ENCODE peak calls at places on chromosomes 6 and 20, in four cellular contexts. N is A549, P is astrocyte, M is esophagus muscularis mucosa. E is an unnamed sample. For H3K4me1, the result is how much of the 10 kb centered on the place peaks cover.

GRCh38 chr6:99349620-99350141 is at the start of gene FAXC:
- DNase-seq in P (peak), M (no peak), N (peak), E (peak)

GRCh38 chr6:43703512-43704429 is 16.2 kb upstream of the MRPS18A start:
- DNase-seq in P (no peak), M (no peak), N (no peak), E (no peak)

GRCh38 chr6:106281661-106282060 is 43.9 kb downstream of the ATG5 start:
- DNase-seq in P (no peak), M (no peak), N (no peak), E (no peak)

GRCh38 chr20:1283522-1284210 is 17.6 kb downstream of the SNPH start:
- DNase-seq in P (no peak), M (no peak), N (no peak), E (no peak)

GRCh38 chr20:17622086-17622850 is 52.4 kb downstream of the DSTN start:
- DNase-seq in N (no peak), P (no peak), M (no peak), E (peak)

GRCh38 chr20:50191566-50192363 is 1.1 kb downstream of the CEBPB start:
- DNase-seq in M (no peak), N (no peak), P (peak), E (peak)

GRCh38 chr6:36660771-36661471 is 17.6 kb upstream of the CDKN1A start:
- DNase-seq in P (peak), N (no peak), M (no peak), E (peak)

GRCh38 chr6:47922391-47922790 is 140.6 kb downstream of the OPN5 start:
- DNase-seq in P (peak), N (no peak), M (no peak), E (no peak)

GRCh38 chr20:11585752-11586352 is 331.8 kb upstream of the BTBD3 start:
- DNase-seq in M (no peak), P (peak), N (no peak), E (no peak)

GRCh38 chr20:59577809-59578601 is 26.3 kb upstream of the PHACTR3 start:
- DNase-seq in P (no peak), M (no peak), N (no peak), E (no peak)

GRCh38 chr20:59578602-59579403 is 25.5 kb upstream of the PHACTR3 start:
- DNase-seq in M (no peak), P (no peak), N (no peak), E (no peak)

GRCh38 chr20:59575653-59576052 is 28.7 kb upstream of the PHACTR3 start:
- DNase-seq in N (no peak), P (no peak), M (no peak), E (no peak)

GRCh38 chr20:59576216-59576953 is 28.0 kb upstream of the PHACTR3 start:
- DNase-seq in P (no peak), N (no peak), M (no peak), E (no peak)

GRCh38 chr20:59577037-59577808 is 27.1 kb upstream of the PHACTR3 start:
- DNase-seq in P (no peak), N (no peak), M (no peak), E (no peak)
- H3K4me3 ChIP-seq in P (no peak), N (peak), M (peak), E (no peak)

GRCh38 chr6:138981416-138981815 is 6.6 kb downstream of the REPS1 start:
- DNase-seq in P (peak), N (no peak), M (no peak), E (no peak)
- H3K4me1 ChIP-seq in P (under half), N (under half), M (half or more), E (under half)

DNA sequence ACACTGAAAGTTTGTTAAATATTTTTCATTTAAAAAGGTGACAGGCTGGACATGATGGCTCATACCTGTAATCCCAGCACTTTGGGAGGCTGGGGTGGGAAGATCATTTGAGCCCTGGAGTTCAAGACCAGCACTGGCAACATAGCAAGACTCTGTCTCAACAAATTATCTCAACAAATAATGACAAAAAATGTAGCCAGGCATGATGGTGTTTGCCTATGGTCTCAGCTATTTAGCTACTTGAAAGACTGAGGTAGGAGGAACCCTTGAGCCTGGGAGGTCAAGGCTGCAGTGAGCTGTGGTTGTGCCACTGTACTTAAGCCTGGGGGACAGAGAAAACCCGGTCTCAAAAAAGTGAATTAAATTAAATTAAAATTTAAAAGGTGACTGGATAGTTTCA is 56.0 kb upstream of the C6orf118 start:
- DNase-seq in M (no peak), N (no peak), P (no peak), E (no peak)
- TF ChIP-seq CTCF in M (no peak), N (no peak), P (no peak), E (no peak)

DNA sequence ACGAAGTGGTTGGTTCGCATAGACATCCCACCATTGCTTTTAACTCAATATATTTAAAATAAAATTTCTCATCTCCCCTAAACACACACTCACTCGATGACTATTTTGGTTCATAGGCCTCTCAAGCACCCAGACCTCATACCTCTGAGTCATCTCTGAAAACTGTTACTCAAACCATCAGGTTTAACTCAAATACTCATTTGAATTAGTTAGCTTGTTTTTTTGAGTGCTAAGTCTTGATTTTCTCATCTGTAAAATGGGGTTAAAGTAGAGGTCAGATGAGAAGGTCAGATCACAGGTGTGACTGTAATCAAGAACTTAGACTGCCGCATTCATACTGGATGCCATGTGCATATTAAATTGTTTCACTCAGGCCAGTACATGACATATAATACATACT is 243.9 kb upstream of the TENT5A start:
- DNase-seq in P (peak), M (no peak), N (no peak), E (no peak)
- H3K4me3 ChIP-seq in P (no peak), M (no peak), N (no peak), E (no peak)

GRCh38 chr6:34305982-34306702 is 57.3 kb upstream of the SMIM29 start:
- DNase-seq in M (no peak), N (no peak), P (peak), E (no peak)

GRCh38 chr6:34315256-34315655 is 66.5 kb upstream of the SMIM29 start:
- DNase-seq in P (no peak), M (no peak), N (no peak), E (no peak)

GRCh38 chr6:34308483-34308882 is 59.7 kb upstream of the SMIM29 start:
- DNase-seq in P (no peak), N (no peak), M (no peak), E (no peak)

GRCh38 chr6:34312259-34312658 is 63.5 kb upstream of the SMIM29 start:
- DNase-seq in P (no peak), N (no peak), M (no peak), E (no peak)

DNA sequence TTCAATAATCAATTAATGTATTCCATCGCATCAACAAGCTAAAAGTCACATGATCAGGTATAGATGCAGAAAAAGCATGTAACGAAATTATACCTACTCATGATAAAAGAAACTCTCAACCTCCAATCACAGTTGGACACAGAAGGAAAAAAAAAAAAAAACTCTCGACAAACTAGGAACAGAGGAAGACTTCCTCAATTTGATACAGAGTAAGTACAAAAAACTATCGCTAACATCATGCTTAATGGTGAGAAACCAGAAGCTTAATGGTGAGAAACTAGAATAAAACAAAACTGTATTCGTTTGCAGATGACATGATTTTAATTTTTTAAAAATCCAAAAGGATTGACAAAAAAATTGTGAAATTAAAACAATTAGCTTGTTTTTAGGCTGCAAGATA is 62.0 kb upstream of the SMIM29 start:
- DNase-seq in P (no peak), N (no peak), M (no peak), E (no peak)
- H3K4me1 ChIP-seq in P (under half), N (under half), M (under half), E (under half)

DNA sequence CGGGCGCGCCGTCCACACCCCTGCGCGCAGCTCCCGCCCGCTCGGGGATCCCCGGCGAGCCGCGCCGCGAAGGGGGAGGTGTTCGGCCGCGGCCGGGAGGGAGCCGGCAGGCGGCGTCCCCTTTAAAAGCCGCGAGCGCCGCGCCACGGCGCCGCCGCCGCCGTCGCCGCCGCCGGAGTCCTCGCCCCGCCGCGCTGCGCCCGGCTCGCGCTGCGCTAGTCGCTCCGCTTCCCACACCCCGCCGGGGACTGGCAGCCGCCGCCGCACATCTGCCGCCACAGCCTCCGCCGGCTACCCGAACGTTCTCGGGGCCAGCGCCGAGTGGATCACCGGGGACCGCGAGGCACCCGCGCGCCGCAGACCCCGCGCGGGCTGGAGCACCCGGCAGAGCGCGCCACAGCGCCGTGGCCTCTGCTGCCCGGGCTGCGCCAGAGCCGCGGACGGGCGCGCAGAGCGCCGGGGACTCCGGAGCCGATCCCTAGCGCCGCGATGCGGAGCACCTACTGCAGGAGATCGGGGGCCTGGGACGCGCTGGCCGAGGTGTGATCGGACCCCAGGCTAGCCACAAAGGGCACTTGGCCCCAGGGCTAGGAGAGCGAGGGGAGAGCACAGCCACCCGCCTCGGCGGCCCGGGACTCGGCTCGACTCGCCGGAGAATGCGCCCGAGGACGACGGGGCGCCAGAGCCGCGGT is at the start of gene BMP2:
- DNase-seq in N (peak), P (peak), M (no peak), E (peak)
- TF ChIP-seq CTCF in N (peak), P (no peak), M (no peak), E (no peak)

DNA sequence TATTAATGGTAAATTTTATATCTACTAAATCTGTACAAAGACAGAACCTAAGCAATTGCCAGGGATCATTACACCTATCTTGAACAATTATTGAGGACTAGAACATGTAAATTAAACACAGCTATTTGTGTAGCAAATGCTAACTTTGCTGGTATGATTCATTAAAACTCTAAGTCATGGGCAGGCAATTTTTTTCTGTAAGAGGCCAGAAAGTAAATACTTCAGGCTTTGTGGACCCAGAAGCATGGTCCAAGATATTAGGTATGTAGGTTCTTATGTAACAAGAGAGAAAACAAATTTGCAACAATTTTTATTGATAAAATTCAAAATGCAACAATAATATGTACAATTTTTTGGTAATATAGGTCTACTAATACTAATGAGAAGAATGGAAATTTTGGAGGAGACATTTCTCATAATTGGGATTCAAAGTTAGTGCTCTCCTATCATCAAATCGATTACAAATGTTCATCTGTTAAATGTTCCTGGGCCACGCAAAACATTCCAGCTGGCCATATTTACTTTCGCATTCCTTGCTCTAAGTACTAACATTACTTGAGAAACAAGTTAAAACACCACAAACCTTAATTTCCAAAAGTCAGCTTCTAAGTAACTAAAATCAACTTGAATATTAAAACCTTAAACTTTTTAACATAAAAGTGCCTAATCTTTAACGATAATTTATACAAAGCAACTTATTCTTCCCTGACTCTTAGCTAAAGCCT is 4.3 kb downstream of the TMEM30A start:
- DNase-seq in M (no peak), N (no peak), P (peak), E (no peak)
- H3K4me3 ChIP-seq in M (no peak), N (peak), P (no peak), E (no peak)

GRCh38 chr6:90101403-90101802 is 195.2 kb downstream of the BACH2 start:
- DNase-seq in P (no peak), M (no peak), N (no peak), E (no peak)
- H3K4me1 ChIP-seq in P (under half), M (under half), N (under half), E (under half)

DNA sequence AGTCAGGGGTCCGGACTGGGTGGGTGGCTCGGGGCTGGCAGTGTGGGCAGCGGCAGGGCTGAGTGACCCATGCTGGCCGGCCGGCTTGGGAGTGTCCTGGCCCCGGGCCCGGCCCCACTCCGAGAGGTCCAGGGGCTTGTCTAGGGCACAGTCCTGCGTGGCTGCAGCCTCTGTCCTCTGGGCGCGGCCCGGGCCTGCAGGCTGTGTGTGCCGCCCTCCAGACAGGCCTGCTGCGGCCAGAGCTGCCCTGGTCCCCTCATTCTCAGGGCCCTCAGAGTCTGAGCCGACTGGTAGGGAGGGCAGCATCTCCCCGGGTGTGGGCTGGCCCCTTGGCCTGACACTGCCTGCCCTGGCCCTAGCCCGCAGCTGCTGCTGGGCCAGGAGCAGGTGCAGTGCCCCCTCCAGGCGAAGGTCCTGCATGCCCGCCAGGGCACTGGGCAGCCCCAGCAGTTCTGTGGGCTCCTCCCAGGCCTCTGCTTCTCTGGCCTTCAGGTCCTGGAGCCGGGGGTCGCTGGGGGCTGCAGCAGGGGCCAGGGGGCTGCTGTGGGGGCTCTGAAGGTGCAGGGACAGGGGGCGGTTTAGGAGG is 6.9 kb upstream of the CABLES2 start:
- DNase-seq in P (no peak), N (peak), M (no peak), E (no peak)
- TF ChIP-seq CTCF in P (no peak), N (peak), M (no peak), E (no peak)

GRCh38 chr6:159190460-159190859 is 21.3 kb downstream of the FNDC1 start:
- DNase-seq in N (no peak), M (no peak), P (no peak), E (no peak)

GRCh38 chr6:159196430-159196829 is 27.2 kb downstream of the FNDC1 start:
- DNase-seq in P (no peak), M (no peak), N (no peak), E (no peak)

GRCh38 chr6:159197251-159197650 is 28.1 kb downstream of the FNDC1 start:
- DNase-seq in P (no peak), M (no peak), N (no peak), E (no peak)

GRCh38 chr6:159193923-159194322 is 24.7 kb downstream of the FNDC1 start:
- DNase-seq in N (no peak), P (no peak), M (no peak), E (no peak)
- H3K4me3 ChIP-seq in N (no peak), P (no peak), M (no peak), E (no peak)